ENCODE peak calls at places on chromosome 21, in seven cellular contexts. V is progenitor cell of endocrine pancreas, D is osteocyte, X is cardiac muscle cell, M is AG10803, R is endodermal cell, O is cardiac fibroblast. H is an unnamed sample.

GRCh38 chr21:16377120-16377658 is 647.4 kb downstream of the USP25 start:
- DNase-seq in V (no peak), D (no peak), X (no peak), M (no peak), R (no peak), O (no peak), H (no peak)

GRCh38 chr21:23218667-23219066 is 2220.5 kb downstream of the NCAM2 start:
- DNase-seq in V (no peak), D (no peak), X (peak; percentile 23), M (no peak), R (no peak), O (peak; percentile 8), H (no peak)

GRCh38 chr21:16534408-16535099 is 804.8 kb downstream of the USP25 start:
- DNase-seq in V (no peak), D (no peak), X (peak; percentile 96), M (peak; percentile 79), R (no peak), O (peak; percentile 97), H (no peak)

GRCh38 chr21:46605759-46606426 is 1.0 kb upstream of the S100B start:
- DNase-seq in V (no peak), D (no peak), X (no peak), M (no peak), R (peak; percentile 28), O (no peak), H (peak; percentile 26)

GRCh38 chr21:26732442-26733221 is 112.6 kb downstream of the ADAMTS1 start:
- DNase-seq in V (peak; percentile 34), D (no peak), X (peak; percentile 72), M (peak; percentile 62), R (peak; percentile 89), O (peak; percentile 67), H (no peak)

GRCh38 chr21:29586696-29587095 is 288.0 kb downstream of the BACH1 start:
- DNase-seq in V (no peak), D (no peak), X (no peak), M (peak; percentile 3), R (no peak), O (no peak), H (no peak)

GRCh38 chr21:46150491-46151121 is 4.8 kb downstream of the FTCD start:
- DNase-seq in V (no peak), D (no peak), X (no peak), M (no peak), R (peak; percentile 44), O (no peak), H (no peak)

GRCh38 chr21:45557611-45558043 is 15.4 kb upstream of the SLC19A1 start:
- DNase-seq in V (no peak), D (no peak), X (no peak), M (no peak), R (peak; percentile 47), O (no peak), H (no peak)

GRCh38 chr21:17089121-17089520 is 423.7 kb upstream of the CXADR start:
- DNase-seq in V (no peak), D (no peak), X (no peak), M (no peak), R (no peak), O (no peak), H (no peak)

GRCh38 chr21:42377211-42377950 is 11.0 kb upstream of the TFF1 start:
- DNase-seq in V (no peak), D (no peak), X (no peak), M (no peak), R (no peak), O (no peak), H (no peak)

GRCh38 chr21:42375141-42375905 is 9.0 kb upstream of the TFF1 start:
- DNase-seq in V (no peak), D (no peak), X (no peak), M (no peak), R (peak; percentile 67), O (no peak), H (no peak)

GRCh38 chr21:42377951-42378340 is 11.6 kb upstream of the TFF1 start:
- DNase-seq in V (no peak), D (no peak), X (no peak), M (no peak), R (no peak), O (no peak), H (no peak)

GRCh38 chr21:42375966-42376337 is 9.6 kb upstream of the TFF1 start:
- DNase-seq in V (no peak), D (no peak), X (no peak), M (no peak), R (no peak), O (no peak), H (no peak)

DNA sequence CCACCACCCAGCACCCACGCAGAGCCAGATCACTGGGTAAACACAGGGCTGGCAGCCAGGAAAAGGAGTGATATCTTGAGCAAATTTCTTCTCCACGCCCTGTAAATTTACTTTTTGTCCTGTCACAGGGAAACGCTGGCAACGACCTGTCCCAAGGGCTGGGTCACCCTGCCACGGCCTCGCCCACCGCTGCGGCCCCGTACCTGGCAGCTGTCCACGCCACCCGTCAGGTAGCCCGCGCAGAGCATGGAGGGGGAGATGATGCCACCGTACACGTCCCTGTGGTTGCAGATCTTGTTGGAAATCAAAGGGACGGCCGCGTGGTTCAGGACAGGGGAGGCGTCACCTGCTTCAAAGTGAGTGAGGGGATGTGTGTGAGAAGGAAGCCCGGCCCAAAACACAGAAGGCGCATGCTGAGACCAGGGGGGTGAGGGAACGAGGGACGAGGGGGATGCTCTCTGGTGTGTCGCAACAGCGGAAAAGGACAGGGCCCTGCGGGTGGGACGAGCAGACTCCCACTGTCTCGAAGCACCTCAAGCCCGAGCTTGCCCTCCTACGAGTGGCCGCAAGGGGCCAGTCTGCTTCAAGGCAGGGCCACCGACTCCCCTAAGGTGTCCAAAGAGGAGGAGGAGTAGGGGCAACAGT is 10.1 kb upstream of the TFF1 start:
- DNase-seq in V (no peak), D (no peak), X (no peak), M (no peak), R (peak; percentile 64), O (no peak), H (no peak)
- TF ChIP-seq CTCF in V (no peak), D (no peak), X (no peak), M (no peak), R (peak; percentile 46), O (no peak), H (no peak)

DNA sequence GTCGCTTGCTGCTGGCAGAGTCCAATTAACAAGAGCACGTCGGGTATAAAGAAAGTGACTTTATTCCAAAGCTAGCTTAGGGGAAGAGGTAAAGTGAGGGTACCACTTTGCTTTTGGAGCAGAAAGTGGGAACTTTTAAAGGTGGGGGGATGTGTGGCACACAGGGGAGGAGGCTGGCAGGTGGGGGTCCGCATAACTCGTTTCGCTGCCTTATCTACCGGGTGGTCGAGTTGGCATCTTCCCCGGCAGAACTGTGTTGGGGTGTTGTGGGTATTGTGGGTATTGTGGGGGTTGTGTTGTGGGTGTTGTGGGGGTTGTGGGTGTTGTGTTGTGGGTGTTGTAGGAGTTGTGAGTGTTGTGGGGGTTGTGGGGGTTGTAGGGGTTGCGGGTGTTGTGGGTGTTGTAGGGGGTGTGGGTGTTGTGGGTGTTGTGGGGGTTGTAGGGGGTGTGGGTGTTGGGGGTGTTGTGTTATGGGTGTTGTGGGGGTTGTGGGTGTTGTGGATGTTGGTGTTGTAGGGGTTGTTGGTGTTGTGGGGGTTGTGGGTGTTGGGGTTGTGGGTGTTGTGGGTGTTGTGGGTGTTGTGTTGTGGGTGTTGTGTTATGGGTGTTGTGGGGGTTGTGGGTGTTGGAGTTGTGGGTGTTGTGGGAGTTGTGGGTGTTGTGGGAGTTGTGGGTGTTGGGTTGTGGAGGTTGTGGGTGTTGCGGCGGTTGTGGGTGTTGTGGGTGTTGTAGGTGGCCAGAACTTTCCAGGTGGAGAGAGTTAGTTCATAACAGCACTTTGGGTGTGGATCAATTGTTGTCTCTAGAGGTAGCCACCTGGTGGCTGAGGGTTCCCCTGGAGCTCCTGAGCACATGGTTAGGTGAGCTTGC is 52.7 kb downstream of the AGPAT3 start:
- DNase-seq in V (no peak), D (no peak), X (no peak), M (no peak), R (no peak), O (no peak), H (no peak)
- TF ChIP-seq CTCF in V (no peak), D (no peak), X (no peak), M (no peak), R (peak; percentile 57), O (no peak), H (peak; percentile 57)

DNA sequence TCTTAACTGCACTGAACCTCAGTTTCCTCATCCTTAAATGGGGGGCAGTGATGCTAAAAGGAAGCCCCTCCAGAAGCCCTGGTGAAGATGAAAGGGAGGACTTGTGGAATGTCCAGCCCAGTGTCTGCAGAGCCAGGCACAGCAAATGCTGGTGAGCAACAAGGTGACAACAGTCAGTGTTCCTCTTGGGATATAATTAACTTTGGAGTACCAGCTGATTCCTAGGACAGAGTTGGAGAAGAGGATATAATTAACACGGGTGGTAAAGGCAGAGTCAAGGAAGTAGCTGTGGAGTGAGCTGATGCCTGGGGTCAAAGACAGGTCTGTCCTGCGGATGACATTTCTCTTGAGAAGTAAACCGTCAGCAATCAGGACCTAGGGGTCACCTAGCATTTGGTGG is 60.7 kb upstream of the MRPS6 start:
- DNase-seq in V (no peak), D (no peak), X (no peak), M (no peak), R (no peak), O (no peak), H (no peak)
- TF ChIP-seq CTCF in V (no peak), D (no peak), X (no peak), M (no peak), R (no peak), O (no peak), H (no peak)

GRCh38 chr21:44295163-44295601 is 4.7 kb upstream of the PFKL start:
- DNase-seq in V (no peak), D (no peak), X (no peak), M (no peak), R (no peak), O (no peak), H (no peak)

GRCh38 chr21:44296103-44296519 is 3.7 kb upstream of the PFKL start:
- DNase-seq in V (no peak), D (no peak), X (no peak), M (no peak), R (no peak), O (no peak), H (no peak)

GRCh38 chr21:44294391-44295162 is 5.3 kb upstream of the PFKL start:
- DNase-seq in V (no peak), D (no peak), X (peak; percentile 70), M (peak; percentile 22), R (no peak), O (peak; percentile 72), H (no peak)

GRCh38 chr21:44296916-44297315 is 2.9 kb upstream of the PFKL start:
- DNase-seq in V (no peak), D (no peak), X (no peak), M (no peak), R (no peak), O (no peak), H (no peak)

DNA sequence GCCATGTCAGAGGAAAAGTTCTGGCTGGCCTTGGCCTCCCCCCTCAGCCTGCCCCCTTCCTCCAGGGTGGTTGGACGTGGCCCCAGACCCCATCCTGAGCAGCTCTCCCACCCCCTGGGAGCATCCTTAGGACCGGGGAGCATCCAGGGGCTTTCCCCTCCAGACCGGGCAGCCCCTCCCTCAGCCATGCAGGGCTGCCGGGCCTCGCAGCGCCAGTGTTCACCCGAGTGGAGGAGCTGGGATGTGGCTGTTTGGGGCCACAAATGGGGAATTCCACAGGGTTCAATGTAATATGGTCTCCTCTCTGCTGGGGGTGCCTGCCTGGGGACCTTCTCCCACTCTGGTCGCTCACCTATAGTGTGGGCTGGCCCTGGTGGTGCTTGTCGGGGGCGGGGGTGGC is 4.2 kb upstream of the PFKL start:
- DNase-seq in V (no peak), D (no peak), X (no peak), M (no peak), R (no peak), O (no peak), H (no peak)
- TF ChIP-seq CTCF in V (no peak), D (no peak), X (no peak), M (no peak), R (no peak), O (no peak), H (no peak)

H was measured in GM12864.